ENCODE peak calls at places on chromosomes 13 and 19, in nine cellular contexts. S is AG04450, K is heart left ventricle, Y is coronary artery, E is adrenal gland, I is hepatocyte, X is left ventricle myocardium inferior, M is suprapubic skin, A is PC-3. V is an unnamed sample.

GRCh38 chr19:39397360-39398296 is 6.5 kb downstream of the MED29 start:
- DNase-seq in X (peak), M (peak), K (peak), E (peak), I (peak), Y (no peak), S (no peak), A (peak), V (peak)

GRCh38 chr19:46350029-46350757 is 3.3 kb downstream of the PPP5C start:
- DNase-seq in I (no peak), X (no peak), S (no peak), Y (no peak), E (no peak), M (no peak), K (no peak), A (no peak), V (no peak)

GRCh38 chr19:2016041-2016807 is 710 bp upstream of the BTBD2 start:
- DNase-seq in A (peak), X (peak), I (peak), Y (peak), E (peak), S (peak), M (peak), K (peak), V (peak)

GRCh38 chr13:113771709-113772331 is 12.8 kb downstream of the TMEM255B start:
- DNase-seq in A (peak), X (no peak), S (no peak), Y (no peak), M (no peak), E (no peak), K (no peak), I (no peak), V (no peak)

GRCh38 chr19:55075366-55075998 is at the start of gene EPS8L1:
- DNase-seq in M (no peak), A (peak), Y (no peak), S (no peak), E (no peak), K (no peak), I (peak), X (no peak), V (no peak)

GRCh38 chr19:19548915-19549537 is 11.0 kb downstream of the CILP2 start:
- DNase-seq in A (no peak), E (no peak), M (no peak), I (no peak), Y (no peak), X (no peak), S (no peak), K (no peak), V (no peak)

GRCh38 chr19:49425922-49426592 is 869 bp downstream of the GFY start:
- DNase-seq in A (peak), S (no peak), E (no peak), I (no peak), M (no peak), Y (no peak), K (no peak), X (no peak), V (no peak)

GRCh38 chr13:75383064-75383715 is 98.8 kb downstream of the TBC1D4 start:
- DNase-seq in A (no peak), X (no peak), M (no peak), S (no peak), Y (no peak), I (no peak), K (no peak), E (no peak), V (no peak)

GRCh38 chr13:111315347-111315995 is 5.0 kb upstream of the TEX29 start:
- DNase-seq in I (no peak), A (no peak), Y (no peak), M (no peak), X (no peak), K (no peak), E (no peak), S (no peak), V (no peak)

GRCh38 chr13:112065521-112065866 is 1.5 kb upstream of the SOX1 start:
- DNase-seq in K (no peak), A (no peak), Y (no peak), S (no peak), M (no peak), I (no peak), E (no peak), X (no peak), V (no peak)

GRCh38 chr13:40235160-40235796 is 431.2 kb downstream of the FOXO1 start:
- DNase-seq in Y (no peak), M (no peak), E (no peak), S (no peak), A (peak), X (no peak), K (no peak), I (no peak), V (peak)

GRCh38 chr19:56667311-56667870 is 4.2 kb downstream of the ZNF835 start:
- DNase-seq in A (no peak), K (no peak), E (no peak), M (no peak), Y (no peak), S (no peak), X (no peak), I (no peak), V (no peak)

GRCh38 chr13:83815598-83815997 is 66.7 kb downstream of the SLITRK1 start:
- DNase-seq in M (no peak), E (no peak), S (no peak), I (no peak), Y (no peak), K (no peak), A (no peak), X (no peak), V (no peak)

GRCh38 chr13:74287672-74288169 is 153.5 kb upstream of the KLF12 start:
- DNase-seq in M (peak), E (peak), X (peak), S (peak), Y (no peak), A (peak), K (peak), I (peak), V (peak)

GRCh38 chr13:52862358-52863206 is 14.1 kb upstream of the PCDH8 start:
- DNase-seq in S (no peak), I (no peak), X (no peak), E (no peak), K (no peak), A (peak), Y (no peak), M (no peak), V (no peak)

GRCh38 chr13:51912091-51912490 is 50.3 kb downstream of the CCDC70 start:
- DNase-seq in K (no peak), M (no peak), Y (no peak), E (no peak), X (no peak), S (no peak), A (peak), I (no peak), V (no peak)

GRCh38 chr19:2259331-2259730 is 3.1 kb upstream of the JSRP1 start:
- DNase-seq in E (no peak), I (no peak), S (no peak), M (no peak), A (peak), Y (no peak), K (no peak), X (no peak), V (no peak)

GRCh38 chr19:52945652-52946321 is 16.9 kb downstream of the ZNF816 start:
- DNase-seq in X (no peak), A (no peak), M (no peak), I (no peak), K (no peak), Y (no peak), E (no peak), S (no peak), V (no peak)

GRCh38 chr13:46168341-46168740 is 13.6 kb downstream of the LCP1 start:
- DNase-seq in A (no peak), K (no peak), M (no peak), S (no peak), Y (no peak), I (peak), X (no peak), E (no peak), V (peak)

GRCh38 chr13:100063333-100063732 is 25.6 kb upstream of the PCCA start:
- DNase-seq in Y (no peak), A (no peak), E (no peak), I (no peak), S (peak), K (no peak), X (no peak), M (no peak), V (no peak)

GRCh38 chr13:101514695-101515275 is 62.3 kb downstream of the ITGBL1 start:
- DNase-seq in K (peak), I (peak), A (peak), E (peak), Y (no peak), S (peak), M (no peak), X (no peak), V (no peak)

GRCh38 chr13:113049521-113049941 is 56.1 kb upstream of the F7 start:
- DNase-seq in M (no peak), X (peak), S (no peak), K (peak), Y (no peak), A (no peak), E (no peak), I (no peak), V (no peak)

GRCh38 chr19:33501957-33502356 is 19.6 kb downstream of the PEPD start:
- DNase-seq in S (no peak), K (no peak), M (no peak), X (no peak), E (no peak), I (no peak), A (no peak), Y (no peak), V (no peak)

DNA sequence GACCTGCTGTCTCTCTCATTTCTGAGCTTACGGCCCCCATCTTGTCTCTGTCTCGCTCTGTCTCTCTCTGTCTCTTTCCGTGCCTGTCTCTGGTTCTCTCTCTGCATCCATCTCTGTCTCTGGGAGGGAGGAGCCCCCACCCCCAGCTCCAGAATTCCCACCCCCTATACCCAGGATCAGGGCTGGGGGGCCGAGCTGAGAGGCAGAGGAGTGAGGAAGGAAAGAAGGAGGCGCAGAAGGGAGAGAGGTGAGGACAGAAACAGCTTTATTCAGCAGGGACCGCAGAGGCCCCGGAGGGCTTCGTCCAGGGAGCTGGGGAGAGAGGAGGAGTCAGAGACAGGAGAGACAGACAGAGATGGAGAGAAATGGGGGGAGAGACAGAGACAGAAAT is 14.0 kb downstream of the JOSD2 start:
- DNase-seq in K (no peak), S (no peak), Y (no peak), X (peak), I (no peak), E (no peak), A (no peak), M (no peak), V (no peak)
- H3K27ac ChIP-seq in K (peak), S (no peak), Y (no peak), X (peak), I (no peak), E (no peak), A (no peak), M (no peak), V (peak)

GRCh38 chr19:27746691-27747380 is 1466.1 kb downstream of the UQCRFS1 start:
- DNase-seq in Y (peak), M (peak), S (no peak), I (no peak), K (peak), A (peak), E (no peak), X (peak), V (no peak)
- TF ChIP-seq CTCF in Y (no peak), M (no peak), S (peak), I (no peak), K (peak), A (peak), E (no peak), X (peak), V (peak)

GRCh38 chr19:30449673-30450072 is 77.5 kb downstream of the ZNF536 start:
- DNase-seq in X (no peak), M (no peak), A (no peak), S (no peak), K (no peak), E (no peak), I (no peak), Y (no peak), V (no peak)

GRCh38 chr19:30450101-30450500 is 77.9 kb downstream of the ZNF536 start:
- DNase-seq in A (no peak), M (no peak), Y (no peak), S (no peak), X (peak), K (peak), I (peak), E (peak), V (no peak)

GRCh38 chr19:30448386-30449130 is 76.4 kb downstream of the ZNF536 start:
- DNase-seq in A (no peak), S (no peak), Y (no peak), X (no peak), I (no peak), E (no peak), M (no peak), K (no peak), V (no peak)

GRCh38 chr19:30449191-30449590 is 77.0 kb downstream of the ZNF536 start:
- DNase-seq in Y (no peak), M (no peak), S (no peak), K (no peak), A (no peak), X (no peak), I (no peak), E (no peak), V (no peak)

GRCh38 chr19:30450945-30451344 is 78.8 kb downstream of the ZNF536 start:
- DNase-seq in M (no peak), K (no peak), E (peak), Y (no peak), A (no peak), S (no peak), I (no peak), X (no peak), V (no peak)
- H3K27ac ChIP-seq in M (peak), K (peak), E (no peak), Y (no peak), A (no peak), S (no peak), I (peak), X (peak), V (no peak)

DNA sequence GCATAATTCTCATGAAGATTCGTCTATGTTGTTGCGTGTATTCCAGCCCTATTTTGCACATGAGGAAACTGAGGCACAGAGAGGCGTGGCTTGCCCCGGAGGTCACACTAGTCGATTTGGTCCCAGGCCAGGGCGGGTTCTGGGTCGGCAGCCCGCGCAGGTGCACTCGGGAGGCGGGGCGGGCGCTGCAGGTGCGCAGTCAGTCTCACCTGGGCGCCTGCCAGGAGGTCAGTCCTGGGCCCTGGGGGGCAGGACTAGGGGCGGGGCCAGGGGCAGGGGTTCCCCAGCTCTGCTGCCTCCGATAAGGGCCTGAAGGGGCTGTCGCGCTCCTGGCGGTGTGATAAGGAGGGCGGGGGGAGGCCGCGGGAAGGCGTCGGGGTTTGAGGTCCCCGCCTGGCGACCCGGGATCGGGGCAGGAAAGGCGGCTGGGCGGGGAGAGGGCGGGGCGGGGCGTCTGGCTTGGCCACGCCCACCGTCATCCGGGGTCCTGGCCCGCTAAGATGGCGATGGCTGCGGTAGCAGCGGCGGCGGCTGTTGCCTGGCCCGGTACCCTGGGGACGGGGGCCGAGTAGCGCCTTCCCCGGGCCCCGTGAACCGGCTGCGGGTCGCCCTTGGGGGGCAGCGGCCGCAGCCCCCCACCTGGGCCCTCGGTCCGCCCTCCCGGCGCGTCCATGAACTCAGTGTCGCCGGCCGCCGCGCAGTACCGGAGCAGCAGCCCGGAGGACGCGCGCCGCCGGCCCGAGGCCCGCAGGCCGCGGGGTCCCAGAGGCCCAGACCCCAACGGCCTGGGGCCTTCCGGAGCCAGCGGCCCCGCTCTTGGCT is at the start of gene ATG4D:
- DNase-seq in S (no peak), E (peak), I (peak), Y (no peak), X (peak), K (peak), M (peak), A (peak), V (peak)
- TF ChIP-seq CTCF in S (no peak), E (no peak), I (no peak), Y (no peak), X (no peak), K (no peak), M (no peak), A (no peak), V (no peak)